ENCODE peak calls at places on chromosomes 16 and 17, in five cellular contexts. E is tibial nerve, F is left ventricle myocardium inferior, G is stomach, T is colonic mucosa. V is an unnamed sample.
A peak's percentile ranks its signal among the peaks of the same experiment; 100 is the strongest.

GRCh38 chr16:89720859-89721643 is at the start of the genes VPS9D1 and ZNF276:
- DNase-seq in E (peak; percentile 65), F (peak; percentile 89), G (peak; percentile 86), T (peak; percentile 90), V (peak; percentile 83)

GRCh38 chr17:51640108-51640622 is 379.8 kb downstream of the UTP18 start:
- DNase-seq in E (no peak), F (no peak), G (no peak), T (no peak), V (no peak)

GRCh38 chr17:79413591-79413990 is 197.3 kb downstream of the RBFOX3 start:
- DNase-seq in E (no peak), F (no peak), G (no peak), T (no peak), V (no peak)

GRCh38 chr17:41785876-41786226 is 660 bp downstream of the JUP start:
- DNase-seq in E (no peak), F (no peak), G (peak; percentile 84), T (peak; percentile 91), V (no peak)

GRCh38 chr17:48611213-48611612 is 396 bp upstream of the HOXB7 start:
- DNase-seq in E (no peak), F (no peak), G (no peak), T (no peak), V (no peak)

GRCh38 chr16:57755726-57756423 is 20.3 kb downstream of the KATNB1 start:
- DNase-seq in E (no peak), F (no peak), G (no peak), T (no peak), V (no peak)

GRCh38 chr17:47692895-47693666 is 880 bp upstream of the TBKBP1 start:
- DNase-seq in E (no peak), F (no peak), G (no peak), T (peak; percentile 29), V (no peak)

GRCh38 chr17:36136031-36136430 is 32.4 kb downstream of the CCL4 start:
- DNase-seq in E (no peak), F (no peak), G (no peak), T (peak; percentile 66), V (no peak)

GRCh38 chr17:7042507-7043194 is 1.2 kb downstream of the SLC16A11 start:
- DNase-seq in E (no peak), F (no peak), G (no peak), T (no peak), V (no peak)

GRCh38 chr17:31588034-31588433 is 196.6 kb downstream of the RAB11FIP4 start:
- DNase-seq in E (no peak), F (no peak), G (no peak), T (no peak), V (no peak)

GRCh38 chr17:39591958-39592954 is 15.5 kb downstream of the NEUROD2 start:
- DNase-seq in E (no peak), F (no peak), G (peak; percentile 44), T (peak; percentile 72), V (no peak)

GRCh38 chr17:30832438-30832790 is 648 bp downstream of the ATAD5 start:
- DNase-seq in E (no peak), F (no peak), G (no peak), T (no peak), V (no peak)

GRCh38 chr16:79307214-79307613 is 293.3 kb downstream of the MAF start:
- DNase-seq in E (no peak), F (peak; percentile 47), G (no peak), T (peak; percentile 26), V (no peak)

GRCh38 chr17:17060001-17060929 is 18.0 kb downstream of the MPRIP start:
- DNase-seq in E (no peak), F (no peak), G (no peak), T (no peak), V (no peak)

GRCh38 chr17:32127156-32127897 is 15.0 kb upstream of the RHOT1 start:
- DNase-seq in E (peak; percentile 70), F (peak; percentile 85), G (peak; percentile 85), T (peak; percentile 89), V (peak; percentile 88)

GRCh38 chr16:86821933-86822332 is 243.6 kb downstream of the FOXL1 start:
- DNase-seq in E (no peak), F (no peak), G (no peak), T (no peak), V (no peak)

GRCh38 chr16:52405441-52405840 is 141.5 kb downstream of the TOX3 start:
- DNase-seq in E (no peak), F (no peak), G (no peak), T (no peak), V (no peak)

GRCh38 chr17:67386965-67387551 is 10.0 kb downstream of the PITPNC1 start:
- DNase-seq in E (no peak), F (peak; percentile 36), G (peak; percentile 42), T (peak; percentile 73), V (peak; percentile 48)

GRCh38 chr17:15444805-15445204 is 22.6 kb downstream of the CDRT4 start:
- DNase-seq in E (no peak), F (no peak), G (no peak), T (no peak), V (no peak)

GRCh38 chr16:27671410-27671809 is 121.5 kb downstream of the KATNIP start:
- DNase-seq in E (no peak), F (no peak), G (no peak), T (no peak), V (no peak)

GRCh38 chr17:32161506-32162365 is 19.4 kb downstream of the RHOT1 start:
- DNase-seq in E (no peak), F (no peak), G (no peak), T (no peak), V (no peak)

GRCh38 chr16:681746-682427 is 1.7 kb downstream of the STUB1 start:
- DNase-seq in E (no peak), F (no peak), G (no peak), T (no peak), V (no peak)

GRCh38 chr17:58006563-58006923 is 503 bp downstream of the SRSF1 start:
- DNase-seq in E (peak; percentile 56), F (peak; percentile 75), G (peak; percentile 73), T (peak; percentile 85), V (no peak)

GRCh38 chr16:81494434-81494806 is 49.8 kb downstream of the CMIP start:
- DNase-seq in E (no peak), F (no peak), G (no peak), T (no peak), V (no peak)

GRCh38 chr17:72380737-72381136 is 259.9 kb downstream of the SOX9 start:
- DNase-seq in E (no peak), F (no peak), G (no peak), T (no peak), V (no peak)

GRCh38 chr17:66126231-66126630 is 65.7 kb downstream of the CEP112 start:
- DNase-seq in E (no peak), F (no peak), G (no peak), T (no peak), V (no peak)

GRCh38 chr16:86697715-86698114 is 119.4 kb downstream of the FOXL1 start:
- DNase-seq in E (no peak), F (no peak), G (no peak), T (no peak), V (no peak)

GRCh38 chr17:73410586-73411329 is 99.0 kb upstream of the CDC42EP4 start:
- DNase-seq in E (no peak), F (no peak), G (no peak), T (no peak), V (no peak)

GRCh38 chr17:76137351-76138233 is 3.5 kb downstream of the FOXJ1 start:
- DNase-seq in E (no peak), F (no peak), G (no peak), T (no peak), V (no peak)

GRCh38 chr17:6473128-6473767 is 29.0 kb downstream of the PIMREG start:
- DNase-seq in E (peak; percentile 43), F (peak; percentile 68), G (peak; percentile 84), T (peak; percentile 82), V (peak; percentile 52)

GRCh38 chr16:81523387-81524115 is 78.9 kb downstream of the CMIP start:
- DNase-seq in E (no peak), F (no peak), G (peak; percentile 62), T (no peak), V (no peak)

GRCh38 chr17:13883659-13884058 is 185.6 kb upstream of the COX10 start:
- DNase-seq in E (no peak), F (no peak), G (no peak), T (no peak), V (no peak)
- H3K27ac ChIP-seq in E (no peak overlapping the region), F (no peak overlapping the region), G (no peak overlapping the region), T (no peak overlapping the region), V (no peak overlapping the region)

DNA sequence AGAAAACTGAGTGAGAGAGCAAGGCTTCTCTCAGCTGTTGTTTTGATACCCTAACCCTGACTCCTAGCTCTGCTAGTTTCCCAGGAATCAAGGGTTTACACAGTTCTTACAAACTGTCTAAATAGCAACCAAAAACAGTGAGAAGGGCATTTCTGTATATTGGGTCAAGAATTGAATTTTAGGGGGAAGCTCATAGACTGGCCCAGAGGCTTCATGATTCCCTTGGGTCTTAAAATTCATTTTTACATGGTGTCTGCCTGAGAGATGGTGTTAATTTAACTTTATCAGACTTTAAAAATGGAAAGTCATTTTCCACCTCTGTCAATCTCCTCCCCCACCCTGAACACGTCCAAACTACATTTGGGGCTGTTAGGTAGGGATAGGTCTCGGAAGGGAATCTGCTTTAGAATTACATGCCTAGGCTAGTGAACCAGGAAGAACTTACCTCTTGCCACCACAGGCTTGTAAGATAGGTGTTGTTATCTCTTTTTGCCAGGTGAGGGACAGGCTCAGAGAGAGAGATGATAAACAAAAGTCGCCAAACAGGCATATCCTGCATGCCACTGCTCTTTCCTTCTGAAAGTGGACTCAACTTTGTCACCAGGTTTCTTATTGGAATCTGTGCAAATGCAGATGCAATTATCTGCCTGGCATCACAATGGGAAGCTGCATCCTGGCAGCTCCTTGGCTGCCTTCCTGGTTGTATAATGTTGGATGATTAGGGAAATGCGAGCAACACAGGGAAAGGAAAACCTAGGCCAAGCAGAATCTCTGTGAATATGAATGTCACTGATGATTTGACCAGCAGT is 3.1 kb downstream of the PHAF1 start:
- DNase-seq in E (no peak), F (no peak), G (no peak), T (peak; percentile 21), V (no peak)
- H3K27ac ChIP-seq in E (no peak overlapping the region), F (no peak overlapping the region), G (no peak overlapping the region), T (no peak overlapping the region), V (no peak overlapping the region)

DNA sequence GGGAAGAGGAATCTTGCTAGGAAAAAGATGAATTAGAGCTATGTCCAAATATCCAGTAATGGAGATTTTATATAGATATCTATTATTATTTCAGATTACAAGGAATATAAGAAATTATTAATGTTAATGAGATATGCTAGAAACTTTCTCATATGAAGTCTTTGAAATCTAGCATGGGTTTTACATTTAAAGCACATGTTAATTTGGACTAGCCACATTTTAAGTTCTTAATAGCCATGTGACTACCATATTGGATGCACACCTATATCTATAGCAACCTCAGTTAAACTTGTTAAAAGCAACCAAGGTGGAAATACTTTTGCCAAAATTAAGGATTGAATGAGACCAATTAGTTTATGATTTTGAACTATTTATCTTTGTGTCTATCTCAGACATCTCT is 86.7 kb upstream of the CNTNAP4 start:
- DNase-seq in E (no peak), F (no peak), G (no peak), T (no peak), V (no peak)
- H3K27ac ChIP-seq in E (no peak overlapping the region), F (no peak overlapping the region), G (no peak overlapping the region), T (no peak overlapping the region), V (no peak overlapping the region)

DNA sequence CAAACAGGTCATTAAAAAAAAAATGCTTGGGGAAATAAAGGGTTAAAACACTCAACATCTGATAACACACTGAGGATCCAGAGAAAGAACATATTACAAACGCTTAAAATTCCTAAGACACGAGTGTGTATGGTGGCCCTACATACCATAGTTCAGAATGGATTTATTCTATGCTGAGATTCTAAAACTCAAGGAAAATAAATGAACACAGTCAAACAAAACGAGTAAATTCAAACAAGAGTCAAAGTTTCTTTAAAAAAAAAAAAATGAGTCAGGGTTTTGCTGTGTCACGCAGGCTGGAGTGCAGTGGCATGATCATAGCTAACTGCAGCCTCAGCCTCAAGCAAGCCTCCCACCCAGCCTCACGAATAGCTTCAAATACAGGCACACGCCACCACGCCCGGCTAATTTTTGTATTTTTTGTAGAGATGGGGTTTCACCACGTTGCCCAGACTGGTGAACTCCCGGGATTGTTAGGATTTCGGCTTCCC is 17.4 kb downstream of the CRK start:
- DNase-seq in E (no peak), F (no peak), G (no peak), T (no peak), V (no peak)
- H3K27ac ChIP-seq in E (peak overlapping the region; percentile 63), F (peak overlapping the region; percentile 8), G (no peak overlapping the region), T (no peak overlapping the region), V (no peak overlapping the region)